ENCODE peak calls at places on chromosomes 6 and 20, in five cellular contexts. J, Q, X, R and C are unnamed samples.

GRCh38 chr6:53042112-53042511 is 23.1 kb upstream of the FBXO9 start:
- DNase-seq in J (no peak), Q (no peak), X (no peak), R (no peak), C (no peak)

GRCh38 chr20:16533493-16533892 is 39.8 kb downstream of the KIF16B start:
- DNase-seq in J (no peak), Q (no peak), X (no peak), R (no peak), C (no peak)

GRCh38 chr6:75306074-75306473 is 21.5 kb upstream of the TMEM30A start:
- DNase-seq in J (no peak), Q (no peak), X (no peak), R (no peak), C (no peak)

GRCh38 chr6:35381132-35381531 is 38.8 kb downstream of the PPARD start:
- DNase-seq in J (no peak), Q (no peak), X (no peak), R (no peak), C (no peak)

GRCh38 chr6:143774347-143774746 is 68.8 kb upstream of the LTV1 start:
- DNase-seq in J (no peak), Q (no peak), X (no peak), R (no peak), C (no peak)

GRCh38 chr6:57207141-57207540 is 15.0 kb downstream of the RAB23 start:
- DNase-seq in J (no peak), Q (no peak), X (no peak), R (no peak), C (no peak)

GRCh38 chr6:127022297-127022696 is 96.2 kb upstream of the RSPO3 start:
- DNase-seq in J (no peak), Q (no peak), X (no peak), R (no peak), C (no peak)

GRCh38 chr6:1190361-1190760 is 121.5 kb upstream of the FOXQ1 start:
- DNase-seq in J (no peak), Q (peak; percentile 33), X (no peak), R (no peak), C (no peak)